ENCODE peak calls at places on chromosomes 13 and 19, in eight cellular contexts. A is testis, D is stomach, U is Peyer's patch, H is ascending aorta, I is H1, Q is mammary epithelial cell, C is lung. X is an unnamed sample.

GRCh38 chr13:112996671-112997091 is 27.7 kb downstream of the MCF2L start:
- DNase-seq in Q (no peak), A (no peak), U (no peak), H (no peak), C (no peak), D (peak; percentile 54), I (no peak), X (no peak)

GRCh38 chr19:49559928-49560327 is 20.4 kb downstream of the NOSIP start:
- DNase-seq in A (no peak), Q (no peak), C (no peak), D (no peak), U (no peak), I (no peak), H (no peak), X (peak; percentile 48)

GRCh38 chr13:34207872-34208271 is 389.9 kb downstream of the RFC3 start:
- DNase-seq in I (no peak), D (no peak), A (no peak), C (no peak), H (no peak), U (no peak), Q (no peak), X (no peak)

GRCh38 chr13:72530471-72530870 is 197.0 kb downstream of the MZT1 start:
- DNase-seq in C (no peak), A (no peak), U (no peak), Q (no peak), D (no peak), I (no peak), H (no peak), X (no peak)

GRCh38 chr19:10122066-10122465 is 2.4 kb upstream of the EIF3G start:
- DNase-seq in I (no peak), Q (no peak), A (no peak), H (no peak), D (no peak), U (no peak), C (no peak), X (no peak)

GRCh38 chr13:94009696-94010095 is 469.8 kb downstream of the DCT start:
- DNase-seq in U (no peak), D (no peak), Q (peak; percentile 4), C (no peak), H (no peak), A (no peak), I (no peak), X (no peak)

GRCh38 chr19:28488006-28488405 is 724.9 kb downstream of the UQCRFS1 start:
- DNase-seq in A (no peak), U (no peak), Q (no peak), D (no peak), H (no peak), C (no peak), I (no peak), X (no peak)

GRCh38 chr13:66405908-66406802 is 824.0 kb downstream of the PCDH9 start:
- DNase-seq in H (no peak), D (no peak), U (no peak), C (no peak), A (no peak), I (no peak), Q (peak; percentile 22), X (no peak)

GRCh38 chr13:108270442-108270841 is 924 bp downstream of the TNFSF13B start:
- DNase-seq in A (no peak), C (no peak), H (no peak), Q (no peak), U (no peak), I (no peak), D (no peak), X (no peak)

GRCh38 chr19:45103200-45103624 is 10.2 kb downstream of the PPP1R37 start:
- DNase-seq in A (peak; percentile 53), Q (no peak), U (peak; percentile 67), D (no peak), I (no peak), H (no peak), C (no peak), X (peak; percentile 64)

GRCh38 chr19:58544591-58545285 is 874 bp downstream of the TRIM28 start:
- DNase-seq in H (no peak), I (no peak), D (no peak), U (no peak), C (no peak), Q (no peak), A (peak; percentile 61), X (peak; percentile 60)

GRCh38 chr13:38582133-38582532 is 104.7 kb upstream of the FREM2 start:
- DNase-seq in I (no peak), H (no peak), Q (peak; percentile 44), C (no peak), D (no peak), A (peak; percentile 24), U (no peak), X (peak; percentile 30)

GRCh38 chr13:84417426-84417825 is 535.2 kb upstream of the SLITRK1 start:
- DNase-seq in D (no peak), A (no peak), C (no peak), Q (peak; percentile 31), H (no peak), I (no peak), U (no peak), X (no peak)

GRCh38 chr13:47832458-47832972 is 168.6 kb downstream of the SUCLA2 start:
- DNase-seq in C (no peak), U (no peak), D (no peak), A (no peak), Q (no peak), I (no peak), H (no peak), X (no peak)

GRCh38 chr19:8488351-8488750 is 14.1 kb downstream of the PRAM1 start:
- DNase-seq in D (no peak), I (no peak), A (no peak), Q (no peak), U (no peak), C (no peak), H (no peak), X (no peak)

GRCh38 chr19:8489591-8490394 is 12.6 kb downstream of the PRAM1 start:
- DNase-seq in A (no peak), H (no peak), Q (peak; percentile 90), C (no peak), D (no peak), I (no peak), U (no peak), X (no peak)

GRCh38 chr19:8485561-8486371 is 16.7 kb downstream of the PRAM1 start:
- DNase-seq in A (no peak), U (no peak), I (no peak), Q (no peak), C (no peak), H (no peak), D (no peak), X (no peak)

GRCh38 chr19:8486661-8487136 is 15.7 kb downstream of the PRAM1 start:
- DNase-seq in I (no peak), U (no peak), H (no peak), Q (no peak), C (no peak), A (no peak), D (no peak), X (no peak)

DNA sequence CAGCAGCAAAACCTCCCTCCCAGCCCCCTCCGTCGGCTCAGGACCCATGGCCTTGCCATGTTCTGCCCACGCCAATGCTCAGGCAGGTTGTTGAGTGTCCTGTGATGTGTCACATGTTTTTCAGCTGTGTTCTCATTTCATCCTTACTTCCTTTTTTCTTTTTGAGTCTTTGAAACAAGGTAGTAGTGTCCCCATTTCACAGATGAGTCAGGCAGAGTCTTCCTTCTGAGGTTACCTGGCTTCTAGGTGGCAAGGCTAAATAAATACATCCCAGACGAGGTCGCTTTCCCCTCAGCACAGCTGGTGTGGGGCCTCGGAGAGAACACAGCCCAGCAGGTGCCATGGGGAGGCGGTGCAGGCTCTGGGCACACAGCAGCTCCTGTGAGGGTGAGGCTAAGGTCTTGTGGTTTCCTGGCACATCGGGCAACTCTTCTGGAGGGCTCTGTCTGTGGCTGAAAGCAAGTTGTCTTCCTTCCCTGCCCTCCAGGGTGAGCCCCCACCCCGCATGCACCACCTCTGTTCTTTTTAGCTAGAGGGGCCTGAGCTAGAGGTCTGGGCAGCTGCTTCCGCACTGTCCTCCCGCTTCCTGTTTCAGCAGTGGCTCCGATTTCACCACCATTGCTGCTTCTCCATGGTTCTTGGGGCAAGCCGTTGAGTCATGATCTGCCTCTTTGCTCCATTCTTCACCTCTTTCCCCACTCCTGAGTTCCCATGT is 15.1 kb downstream of the PRAM1 start:
- DNase-seq in D (no peak), H (peak; percentile 26), I (no peak), A (peak; percentile 34), U (peak; percentile 62), Q (no peak), C (peak; percentile 61), X (no peak)
- H3K4me1 ChIP-seq in D (peaks cover 14% of the 10 kb centered on the region), H (no peaks in the 10 kb centered on the region), I (no peaks in the 10 kb centered on the region), A (no peaks in the 10 kb centered on the region), U (peaks cover 8% of the 10 kb centered on the region), Q (peaks cover 20% of the 10 kb centered on the region), C (peaks cover 5% of the 10 kb centered on the region), X (no peaks in the 10 kb centered on the region)

GRCh38 chr13:41650706-41651105 is 193.4 kb downstream of the RGCC start:
- DNase-seq in A (no peak), Q (no peak), U (no peak), C (no peak), I (no peak), D (no peak), H (no peak), X (no peak)

GRCh38 chr13:41648314-41648935 is 191.1 kb downstream of the RGCC start:
- DNase-seq in U (no peak), Q (peak; percentile 65), A (no peak), C (no peak), D (no peak), H (no peak), I (no peak), X (no peak)

GRCh38 chr13:41652735-41653361 is 195.5 kb downstream of the RGCC start:
- DNase-seq in H (no peak), Q (peak; percentile 26), U (no peak), I (no peak), D (no peak), C (no peak), A (peak; percentile 32), X (peak; percentile 29)

GRCh38 chr13:41651413-41652068 is 194.2 kb downstream of the RGCC start:
- DNase-seq in H (no peak), D (no peak), C (no peak), A (no peak), Q (peak; percentile 8), U (no peak), I (no peak), X (no peak)

GRCh38 chr13:41649659-41650058 is 192.3 kb downstream of the RGCC start:
- DNase-seq in Q (no peak), I (no peak), H (no peak), U (no peak), A (no peak), D (no peak), C (no peak), X (no peak)
- TF ChIP-seq CTCF in Q (peak; percentile 50), I (peak; percentile 57), H (peak; percentile 10), U (no peak), A (no peak), D (no peak), C (no peak), X (peak; percentile 49)

DNA sequence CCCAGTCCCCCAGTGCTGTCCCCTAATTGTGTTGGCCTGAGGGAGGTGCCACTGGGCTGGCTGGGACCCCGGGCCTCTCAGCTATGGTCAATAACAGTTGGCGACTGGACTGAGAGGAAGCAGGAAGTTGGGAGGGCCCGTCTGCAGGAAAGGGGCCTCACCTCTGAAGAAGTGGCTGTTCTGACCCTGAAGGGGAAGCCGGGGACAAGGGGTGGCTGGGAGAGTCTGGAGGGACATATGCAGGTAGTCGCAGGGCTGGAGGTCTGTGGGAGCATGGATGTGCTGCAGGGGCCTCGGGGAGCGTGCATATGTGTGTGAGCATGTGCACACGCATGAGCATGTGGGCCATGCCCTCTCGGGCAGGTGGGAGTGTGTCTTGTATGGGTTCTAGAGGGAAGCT is 5.9 kb downstream of the PKN1 start:
- DNase-seq in A (no peak), C (no peak), I (no peak), D (no peak), U (no peak), Q (no peak), H (no peak), X (no peak)
- H3K4me1 ChIP-seq in A (peaks cover 22% of the 10 kb centered on the region), C (peaks cover 16% of the 10 kb centered on the region), I (no peaks in the 10 kb centered on the region), D (peaks cover 56% of the 10 kb centered on the region), U (peaks cover 23% of the 10 kb centered on the region), Q (peaks cover 12% of the 10 kb centered on the region), H (peaks cover 13% of the 10 kb centered on the region), X (no peaks in the 10 kb centered on the region)

GRCh38 chr19:55181740-55182139 is 1.7 kb upstream of the SYT5 start:
- DNase-seq in I (no peak), A (no peak), C (no peak), D (no peak), U (no peak), Q (no peak), H (no peak), X (no peak)
- TF ChIP-seq CTCF in I (no peak), A (no peak), C (no peak), D (no peak), U (no peak), Q (no peak), H (no peak), X (no peak)

X was measured in BE2C.